ENCODE peak calls at places on chromosomes 13 and 19, in four cellular contexts. G is NCI-H1105; K is CD4-positive, CD25-positive, alpha-beta regulatory T cell; E is AG09309. N is an unnamed sample.

GRCh38 chr19:45800009-45800553 is 7.4 kb upstream of the DMWD start:
- DNase-seq in K (no peak), G (no peak), E (no peak), N (no peak)

GRCh38 chr13:109205315-109205714 is 575.9 kb downstream of the MYO16 start:
- DNase-seq in E (no peak), G (no peak), K (no peak), N (no peak)

GRCh38 chr19:33448159-33448516 is 73.5 kb downstream of the PEPD start:
- DNase-seq in K (no peak), E (no peak), G (no peak), N (no peak)

GRCh38 chr13:24626449-24626848 is 53.8 kb upstream of the ATP12A start:
- DNase-seq in G (no peak), E (no peak), K (no peak), N (no peak)

GRCh38 chr19:29715695-29716581 is 877 bp upstream of the C19orf12 start:
- DNase-seq in E (no peak), G (no peak), K (no peak), N (no peak)

GRCh38 chr19:18062043-18062442 is 24.7 kb downstream of the IL12RB1 start:
- DNase-seq in K (no peak), E (no peak), G (peak), N (no peak)

GRCh38 chr13:50127017-50127725 is 111.9 kb downstream of the KCNRG start:
- DNase-seq in E (no peak), K (peak), G (no peak), N (peak)

GRCh38 chr13:108987945-108988344 is 358.5 kb downstream of the MYO16 start:
- DNase-seq in K (no peak), E (no peak), G (no peak), N (no peak)

GRCh38 chr19:961866-962620 is 22.1 kb upstream of the WDR18 start:
- DNase-seq in K (no peak), E (no peak), G (no peak), N (no peak)

GRCh38 chr19:17121736-17122293 is 46.2 kb downstream of the MYO9B start:
- DNase-seq in G (no peak), E (peak), K (no peak), N (no peak)

GRCh38 chr19:47790398-47790814 is 11.9 kb downstream of the SELENOW start:
- DNase-seq in K (peak), G (peak), E (no peak), N (peak)

GRCh38 chr13:24668955-24669354 is 11.3 kb upstream of the ATP12A start:
- DNase-seq in G (no peak), E (no peak), K (no peak), N (no peak)

GRCh38 chr13:105159794-105160193 is 1375.7 kb downstream of the EFNB2 start:
- DNase-seq in E (no peak), G (peak), K (no peak), N (no peak)

GRCh38 chr13:20351279-20352022 is 119.3 kb upstream of the GJB6 start:
- DNase-seq in E (peak), K (no peak), G (no peak), N (no peak)

GRCh38 chr13:60646600-60646999 is 249.6 kb downstream of the TDRD3 start:
- DNase-seq in G (no peak), K (no peak), E (no peak), N (no peak)

GRCh38 chr19:8110931-8111330 is 38.5 kb downstream of the FBN3 start:
- DNase-seq in G (no peak), K (no peak), E (no peak), N (no peak)

GRCh38 chr13:36026556-36026955 is 104.6 kb downstream of the DCLK1 start:
- DNase-seq in K (no peak), G (peak), E (no peak), N (no peak)

GRCh38 chr19:49488046-49488862 is 846 bp downstream of the RPL13A start:
- DNase-seq in K (no peak), G (no peak), E (no peak), N (no peak)

GRCh38 chr13:24218977-24219376 is 58.5 kb downstream of the SPATA13 start:
- DNase-seq in E (peak), K (no peak), G (no peak), N (no peak)

GRCh38 chr13:99415851-99416331 is 85.4 kb upstream of the TM9SF2 start:
- DNase-seq in G (no peak), K (no peak), E (no peak), N (no peak)

GRCh38 chr13:99484405-99484981 is 16.8 kb upstream of the TM9SF2 start:
- DNase-seq in E (peak), K (no peak), G (no peak), N (no peak)

GRCh38 chr13:106109391-106109791 is 426.1 kb downstream of the EFNB2 start:
- DNase-seq in G (no peak), E (peak), K (no peak), N (no peak)

GRCh38 chr13:103349664-103350063 is 283.4 kb upstream of the SLC10A2 start:
- DNase-seq in K (no peak), G (peak), E (no peak), N (no peak)

GRCh38 chr13:33723365-33723764 is 94.6 kb upstream of the RFC3 start:
- DNase-seq in E (no peak), K (no peak), G (no peak), N (no peak)

GRCh38 chr13:104641309-104641708 is 1575.1 kb upstream of the SLC10A2 start:
- DNase-seq in G (no peak), E (no peak), K (no peak), N (no peak)

GRCh38 chr19:18776288-18776594 is 14.9 kb downstream of the COMP start:
- DNase-seq in K (no peak), G (no peak), E (no peak), N (no peak)

GRCh38 chr13:101706651-101707050 is 254.2 kb downstream of the ITGBL1 start:
- DNase-seq in G (no peak), K (no peak), E (peak), N (no peak)

GRCh38 chr13:52053460-52053859 is 29.0 kb downstream of the UTP14C start:
- DNase-seq in G (no peak), E (no peak), K (no peak), N (no peak)

GRCh38 chr13:34555988-34556387 is 386.1 kb upstream of the NBEA start:
- DNase-seq in K (no peak), E (no peak), G (no peak), N (no peak)

GRCh38 chr13:28392896-28393295 is 102.0 kb downstream of the FLT1 start:
- DNase-seq in E (no peak), G (no peak), K (no peak), N (no peak)